ENCODE peak calls at places on chromosomes 6 and 20, in eight cellular contexts. I is mucosa of gallbladder; K is midbrain; S is activated naive CD8-positive, alpha-beta T cell treated with anti-CD3 and anti-CD28 coated beads, Interleukin-2, amount 50 U/mL, for 16 hours; J is HEK293T; D is T follicular helper cell; V is astrocyte of the hippocampus; U is MCF 10A. L is an unnamed sample.

GRCh38 chr20:51966296-51966971 is 164.1 kb upstream of the SALL4 start:
- DNase-seq in D (no peak), V (peak), J (peak), K (peak), S (no peak), U (peak), I (peak), L (no peak)

GRCh38 chr6:119137194-119138072 is 59.0 kb upstream of the FAM184A start:
- DNase-seq in I (no peak), S (no peak), D (no peak), V (no peak), K (no peak), U (peak), J (no peak), L (no peak)

GRCh38 chr20:36604952-36605308 is 649 bp upstream of the RAB5IF start:
- DNase-seq in U (peak), S (no peak), J (no peak), K (no peak), I (peak), D (peak), V (no peak), L (peak)

GRCh38 chr6:108897371-108897770 is 49.1 kb downstream of the ARMC2 start:
- DNase-seq in U (peak), D (no peak), J (no peak), S (no peak), K (no peak), I (no peak), V (peak), L (no peak)

GRCh38 chr6:69286341-69286740 is 510.5 kb downstream of the LMBRD1 start:
- DNase-seq in J (no peak), U (no peak), D (no peak), V (no peak), S (no peak), K (no peak), I (no peak), L (no peak)

GRCh38 chr20:18058661-18059467 is 1.1 kb upstream of the OVOL2 start:
- DNase-seq in I (peak), D (no peak), K (no peak), V (peak), S (no peak), J (peak), U (peak), L (peak)

GRCh38 chr6:93679836-93680235 is 260.5 kb upstream of the EPHA7 start:
- DNase-seq in I (no peak), D (no peak), V (no peak), S (no peak), J (no peak), U (no peak), K (no peak), L (no peak)

GRCh38 chr6:52718535-52718934 is 44.7 kb downstream of the GSTA2 start:
- DNase-seq in D (no peak), S (no peak), U (peak), J (no peak), K (no peak), V (no peak), I (no peak), L (no peak)

GRCh38 chr20:11248691-11249178 is 574.9 kb upstream of the JAG1 start:
- DNase-seq in D (no peak), K (peak), U (no peak), S (no peak), V (peak), I (no peak), J (no peak), L (no peak)

GRCh38 chr6:122530440-122531046 is 58.9 kb upstream of the SERINC1 start:
- DNase-seq in I (peak), V (peak), J (peak), U (peak), K (peak), S (peak), D (peak), L (peak)

GRCh38 chr20:19820520-19821211 is 62.6 kb downstream of the RIN2 start:
- DNase-seq in V (no peak), U (no peak), K (no peak), J (no peak), I (no peak), D (no peak), S (no peak), L (no peak)

GRCh38 chr6:161104966-161105365 is 113.4 kb downstream of the MAP3K4 start:
- DNase-seq in J (no peak), U (no peak), V (peak), K (no peak), S (no peak), D (no peak), I (no peak), L (no peak)

GRCh38 chr6:169577974-169578373 is 123.9 kb downstream of the WDR27 start:
- DNase-seq in U (no peak), V (no peak), S (no peak), K (no peak), D (no peak), J (no peak), I (no peak), L (no peak)

GRCh38 chr6:56954389-56955170 is at the start of gene BEND6:
- DNase-seq in I (peak), S (no peak), J (peak), D (peak), K (peak), U (peak), V (peak), L (peak)

GRCh38 chr6:111256646-111257045 is 169.3 kb downstream of the SLC16A10 start:
- DNase-seq in J (no peak), K (no peak), S (no peak), U (peak), I (no peak), D (no peak), V (peak), L (no peak)

GRCh38 chr6:10589429-10589727 is 68.2 kb downstream of the GCNT2 start:
- DNase-seq in V (no peak), J (no peak), I (no peak), U (no peak), S (no peak), K (no peak), D (no peak), L (no peak)

GRCh38 chr6:166031275-166031674 is 136.4 kb downstream of the TBXT start:
- DNase-seq in D (no peak), V (no peak), S (no peak), I (no peak), J (no peak), U (no peak), K (no peak), L (no peak)

GRCh38 chr20:4256886-4257285 is 241.5 kb upstream of the RNF24 start:
- DNase-seq in I (no peak), J (no peak), V (no peak), K (no peak), U (no peak), D (no peak), S (no peak), L (no peak)

GRCh38 chr6:157551041-157551832 is 170.2 kb downstream of the ZDHHC14 start:
- DNase-seq in I (no peak), J (no peak), U (peak), D (no peak), S (no peak), V (no peak), K (no peak), L (no peak)

GRCh38 chr6:84123186-84123585 is 89.6 kb downstream of the MRAP2 start:
- DNase-seq in S (no peak), V (no peak), D (no peak), K (no peak), U (no peak), J (no peak), I (no peak), L (no peak)

GRCh38 chr6:122799916-122800701 is 11.1 kb downstream of the SMPDL3A start:
- DNase-seq in K (no peak), V (peak), D (no peak), S (no peak), U (peak), J (no peak), I (peak), L (no peak)

GRCh38 chr6:137791281-137792159 is 75.5 kb upstream of the TNFAIP3 start:
- DNase-seq in I (no peak), J (no peak), D (no peak), S (no peak), V (no peak), U (no peak), K (no peak), L (no peak)

GRCh38 chr20:4893709-4894108 is 107.6 kb downstream of the SLC23A2 start:
- DNase-seq in S (no peak), U (no peak), K (no peak), D (no peak), V (no peak), J (no peak), I (no peak), L (no peak)

GRCh38 chr6:33276581-33276863 is 401 bp upstream of the B3GALT4 start:
- DNase-seq in I (no peak), J (no peak), U (no peak), K (no peak), S (no peak), D (no peak), V (no peak), L (no peak)

GRCh38 chr6:15063253-15063853 is 182.5 kb upstream of the JARID2 start:
- DNase-seq in U (no peak), D (no peak), V (no peak), K (no peak), J (no peak), I (peak), S (no peak), L (peak)

GRCh38 chr6:56663344-56663743 is 20.7 kb upstream of the DST start:
- DNase-seq in U (peak), J (no peak), D (no peak), K (no peak), I (peak), V (no peak), S (no peak), L (no peak)